ENCODE peak calls at places on chromosomes 1 and 21, in seven cellular contexts. One of them, this sample, is unnamed.

GRCh38 chr21:43966946-43967512 is 45.1 kb upstream of the TRAPPC10 start:
- DNase-seq in tibial artery: no peak
- DNase-seq in brain pericyte: no peak
- DNase-seq in activated T-cell treated with anti-CD3 and anti-CD28 coated beads for 1 hour: no peak
- DNase-seq in activated T-helper 1 cell treated with anti-CD3 and anti-CD28 coated beads, Interleukin-12 subunit alpha, Interleukin-12 subunit beta, Interleukin-2, Interleukin-4 antibody, amounts not matched to agents 30 ng/mL and 10 ng/mL and 1 ng/mL, durations not matched to agents 14 hours and 24 hours and 36 hours: no peak
- DNase-seq in Caki2: no peak
- DNase-seq in AG08395: no peak
- DNase-seq in this sample: no peak

GRCh38 chr1:156796340-156797097 is 20.1 kb downstream of the SH2D2A start:
- DNase-seq in tibial artery: no peak
- DNase-seq in activated T-cell treated with anti-CD3 and anti-CD28 coated beads for 1 hour: no peak
- DNase-seq in brain pericyte: no peak
- DNase-seq in Caki2: no peak
- DNase-seq in activated T-helper 1 cell treated with anti-CD3 and anti-CD28 coated beads, Interleukin-12 subunit alpha, Interleukin-12 subunit beta, Interleukin-2, Interleukin-4 antibody, amounts not matched to agents 30 ng/mL and 10 ng/mL and 1 ng/mL, durations not matched to agents 14 hours and 24 hours and 36 hours: no peak
- DNase-seq in AG08395: no peak
- DNase-seq in this sample: no peak

GRCh38 chr1:32885691-32886011 is 640 bp upstream of the HPCA start:
- DNase-seq in brain pericyte: no peak
- DNase-seq in AG08395: no peak
- DNase-seq in Caki2: no peak
- DNase-seq in activated T-helper 1 cell treated with anti-CD3 and anti-CD28 coated beads, Interleukin-12 subunit alpha, Interleukin-12 subunit beta, Interleukin-2, Interleukin-4 antibody, amounts not matched to agents 30 ng/mL and 10 ng/mL and 1 ng/mL, durations not matched to agents 14 hours and 24 hours and 36 hours: no peak
- DNase-seq in activated T-cell treated with anti-CD3 and anti-CD28 coated beads for 1 hour: no peak
- DNase-seq in tibial artery: no peak
- DNase-seq in this sample: no peak

GRCh38 chr21:45364464-45365185 is 40.3 kb upstream of the COL18A1 start:
- DNase-seq in tibial artery: peak
- DNase-seq in AG08395: no peak
- DNase-seq in activated T-cell treated with anti-CD3 and anti-CD28 coated beads for 1 hour: no peak
- DNase-seq in activated T-helper 1 cell treated with anti-CD3 and anti-CD28 coated beads, Interleukin-12 subunit alpha, Interleukin-12 subunit beta, Interleukin-2, Interleukin-4 antibody, amounts not matched to agents 30 ng/mL and 10 ng/mL and 1 ng/mL, durations not matched to agents 14 hours and 24 hours and 36 hours: no peak
- DNase-seq in brain pericyte: peak
- DNase-seq in Caki2: peak
- DNase-seq in this sample: no peak

GRCh38 chr1:160680399-160680798 is 31.2 kb downstream of the CD48 start:
- DNase-seq in tibial artery: no peak
- DNase-seq in AG08395: no peak
- DNase-seq in activated T-helper 1 cell treated with anti-CD3 and anti-CD28 coated beads, Interleukin-12 subunit alpha, Interleukin-12 subunit beta, Interleukin-2, Interleukin-4 antibody, amounts not matched to agents 30 ng/mL and 10 ng/mL and 1 ng/mL, durations not matched to agents 14 hours and 24 hours and 36 hours: no peak
- DNase-seq in brain pericyte: no peak
- DNase-seq in Caki2: no peak
- DNase-seq in activated T-cell treated with anti-CD3 and anti-CD28 coated beads for 1 hour: no peak
- DNase-seq in this sample: no peak

GRCh38 chr1:7572654-7573152 is 198.4 kb upstream of the VAMP3 start:
- DNase-seq in Caki2: no peak
- DNase-seq in brain pericyte: no peak
- DNase-seq in activated T-cell treated with anti-CD3 and anti-CD28 coated beads for 1 hour: no peak
- DNase-seq in tibial artery: no peak
- DNase-seq in AG08395: no peak
- DNase-seq in activated T-helper 1 cell treated with anti-CD3 and anti-CD28 coated beads, Interleukin-12 subunit alpha, Interleukin-12 subunit beta, Interleukin-2, Interleukin-4 antibody, amounts not matched to agents 30 ng/mL and 10 ng/mL and 1 ng/mL, durations not matched to agents 14 hours and 24 hours and 36 hours: no peak
- DNase-seq in this sample: no peak

GRCh38 chr1:204723131-204723787 is 37.7 kb upstream of the LRRN2 start:
- DNase-seq in AG08395: no peak
- DNase-seq in Caki2: no peak
- DNase-seq in activated T-helper 1 cell treated with anti-CD3 and anti-CD28 coated beads, Interleukin-12 subunit alpha, Interleukin-12 subunit beta, Interleukin-2, Interleukin-4 antibody, amounts not matched to agents 30 ng/mL and 10 ng/mL and 1 ng/mL, durations not matched to agents 14 hours and 24 hours and 36 hours: no peak
- DNase-seq in brain pericyte: no peak
- DNase-seq in tibial artery: no peak
- DNase-seq in activated T-cell treated with anti-CD3 and anti-CD28 coated beads for 1 hour: no peak
- DNase-seq in this sample: no peak

GRCh38 chr1:221284028-221284427 is 404.8 kb downstream of the HLX start:
- DNase-seq in activated T-helper 1 cell treated with anti-CD3 and anti-CD28 coated beads, Interleukin-12 subunit alpha, Interleukin-12 subunit beta, Interleukin-2, Interleukin-4 antibody, amounts not matched to agents 30 ng/mL and 10 ng/mL and 1 ng/mL, durations not matched to agents 14 hours and 24 hours and 36 hours: no peak
- DNase-seq in brain pericyte: no peak
- DNase-seq in activated T-cell treated with anti-CD3 and anti-CD28 coated beads for 1 hour: no peak
- DNase-seq in Caki2: no peak
- DNase-seq in tibial artery: no peak
- DNase-seq in AG08395: peak
- DNase-seq in this sample: no peak

GRCh38 chr1:164667010-164667409 is 108.0 kb downstream of the PBX1 start:
- DNase-seq in tibial artery: no peak
- DNase-seq in brain pericyte: no peak
- DNase-seq in AG08395: no peak
- DNase-seq in Caki2: no peak
- DNase-seq in activated T-cell treated with anti-CD3 and anti-CD28 coated beads for 1 hour: no peak
- DNase-seq in activated T-helper 1 cell treated with anti-CD3 and anti-CD28 coated beads, Interleukin-12 subunit alpha, Interleukin-12 subunit beta, Interleukin-2, Interleukin-4 antibody, amounts not matched to agents 30 ng/mL and 10 ng/mL and 1 ng/mL, durations not matched to agents 14 hours and 24 hours and 36 hours: no peak
- DNase-seq in this sample: no peak

GRCh38 chr1:26213335-26213905 is 20.6 kb upstream of the CEP85 start:
- DNase-seq in Caki2: no peak
- DNase-seq in activated T-helper 1 cell treated with anti-CD3 and anti-CD28 coated beads, Interleukin-12 subunit alpha, Interleukin-12 subunit beta, Interleukin-2, Interleukin-4 antibody, amounts not matched to agents 30 ng/mL and 10 ng/mL and 1 ng/mL, durations not matched to agents 14 hours and 24 hours and 36 hours: no peak
- DNase-seq in brain pericyte: no peak
- DNase-seq in AG08395: no peak
- DNase-seq in tibial artery: no peak
- DNase-seq in activated T-cell treated with anti-CD3 and anti-CD28 coated beads for 1 hour: no peak
- DNase-seq in this sample: no peak

GRCh38 chr21:15850645-15851044 is 120.9 kb downstream of the USP25 start:
- DNase-seq in brain pericyte: no peak
- DNase-seq in activated T-cell treated with anti-CD3 and anti-CD28 coated beads for 1 hour: no peak
- DNase-seq in Caki2: no peak
- DNase-seq in activated T-helper 1 cell treated with anti-CD3 and anti-CD28 coated beads, Interleukin-12 subunit alpha, Interleukin-12 subunit beta, Interleukin-2, Interleukin-4 antibody, amounts not matched to agents 30 ng/mL and 10 ng/mL and 1 ng/mL, durations not matched to agents 14 hours and 24 hours and 36 hours: no peak
- DNase-seq in AG08395: peak
- DNase-seq in tibial artery: no peak
- DNase-seq in this sample: no peak

GRCh38 chr1:9906466-9906865 is 3.6 kb downstream of the CTNNBIP1 start:
- DNase-seq in activated T-helper 1 cell treated with anti-CD3 and anti-CD28 coated beads, Interleukin-12 subunit alpha, Interleukin-12 subunit beta, Interleukin-2, Interleukin-4 antibody, amounts not matched to agents 30 ng/mL and 10 ng/mL and 1 ng/mL, durations not matched to agents 14 hours and 24 hours and 36 hours: no peak
- DNase-seq in brain pericyte: no peak
- DNase-seq in tibial artery: no peak
- DNase-seq in AG08395: no peak
- DNase-seq in activated T-cell treated with anti-CD3 and anti-CD28 coated beads for 1 hour: no peak
- DNase-seq in Caki2: no peak
- DNase-seq in this sample: no peak

GRCh38 chr1:32972814-32973428 is 8.3 kb upstream of the RNF19B start:
- DNase-seq in activated T-cell treated with anti-CD3 and anti-CD28 coated beads for 1 hour: no peak
- DNase-seq in brain pericyte: no peak
- DNase-seq in activated T-helper 1 cell treated with anti-CD3 and anti-CD28 coated beads, Interleukin-12 subunit alpha, Interleukin-12 subunit beta, Interleukin-2, Interleukin-4 antibody, amounts not matched to agents 30 ng/mL and 10 ng/mL and 1 ng/mL, durations not matched to agents 14 hours and 24 hours and 36 hours: no peak
- DNase-seq in Caki2: no peak
- DNase-seq in AG08395: peak
- DNase-seq in tibial artery: peak
- DNase-seq in this sample: peak

GRCh38 chr1:65174585-65174984 is 26.6 kb downstream of the AK4 start:
- DNase-seq in activated T-helper 1 cell treated with anti-CD3 and anti-CD28 coated beads, Interleukin-12 subunit alpha, Interleukin-12 subunit beta, Interleukin-2, Interleukin-4 antibody, amounts not matched to agents 30 ng/mL and 10 ng/mL and 1 ng/mL, durations not matched to agents 14 hours and 24 hours and 36 hours: no peak
- DNase-seq in tibial artery: peak
- DNase-seq in activated T-cell treated with anti-CD3 and anti-CD28 coated beads for 1 hour: no peak
- DNase-seq in Caki2: peak
- DNase-seq in AG08395: peak
- DNase-seq in brain pericyte: peak
- DNase-seq in this sample: no peak

GRCh38 chr1:93758842-93759515 is 77.3 kb upstream of the BCAR3 start:
- DNase-seq in Caki2: no peak
- DNase-seq in tibial artery: no peak
- DNase-seq in activated T-cell treated with anti-CD3 and anti-CD28 coated beads for 1 hour: no peak
- DNase-seq in activated T-helper 1 cell treated with anti-CD3 and anti-CD28 coated beads, Interleukin-12 subunit alpha, Interleukin-12 subunit beta, Interleukin-2, Interleukin-4 antibody, amounts not matched to agents 30 ng/mL and 10 ng/mL and 1 ng/mL, durations not matched to agents 14 hours and 24 hours and 36 hours: peak
- DNase-seq in brain pericyte: no peak
- DNase-seq in AG08395: no peak
- DNase-seq in this sample: no peak

GRCh38 chr1:39398278-39399010 is 93.0 kb upstream of the BMP8A start:
- DNase-seq in activated T-helper 1 cell treated with anti-CD3 and anti-CD28 coated beads, Interleukin-12 subunit alpha, Interleukin-12 subunit beta, Interleukin-2, Interleukin-4 antibody, amounts not matched to agents 30 ng/mL and 10 ng/mL and 1 ng/mL, durations not matched to agents 14 hours and 24 hours and 36 hours: no peak
- DNase-seq in brain pericyte: peak
- DNase-seq in AG08395: peak
- DNase-seq in tibial artery: peak
- DNase-seq in activated T-cell treated with anti-CD3 and anti-CD28 coated beads for 1 hour: no peak
- DNase-seq in Caki2: peak
- DNase-seq in this sample: no peak

GRCh38 chr1:57411262-57411661 is 12.6 kb downstream of the DAB1 start:
- DNase-seq in tibial artery: no peak
- DNase-seq in AG08395: peak
- DNase-seq in Caki2: no peak
- DNase-seq in activated T-cell treated with anti-CD3 and anti-CD28 coated beads for 1 hour: no peak
- DNase-seq in activated T-helper 1 cell treated with anti-CD3 and anti-CD28 coated beads, Interleukin-12 subunit alpha, Interleukin-12 subunit beta, Interleukin-2, Interleukin-4 antibody, amounts not matched to agents 30 ng/mL and 10 ng/mL and 1 ng/mL, durations not matched to agents 14 hours and 24 hours and 36 hours: no peak
- DNase-seq in brain pericyte: no peak
- DNase-seq in this sample: no peak

GRCh38 chr1:98046031-98046641 is 125.3 kb upstream of the DPYD start:
- DNase-seq in brain pericyte: no peak
- DNase-seq in activated T-cell treated with anti-CD3 and anti-CD28 coated beads for 1 hour: no peak
- DNase-seq in activated T-helper 1 cell treated with anti-CD3 and anti-CD28 coated beads, Interleukin-12 subunit alpha, Interleukin-12 subunit beta, Interleukin-2, Interleukin-4 antibody, amounts not matched to agents 30 ng/mL and 10 ng/mL and 1 ng/mL, durations not matched to agents 14 hours and 24 hours and 36 hours: no peak
- DNase-seq in Caki2: no peak
- DNase-seq in tibial artery: no peak
- DNase-seq in AG08395: peak
- DNase-seq in this sample: peak

GRCh38 chr1:23278717-23279116 is 61.4 kb upstream of the HTR1D start:
- DNase-seq in brain pericyte: no peak
- DNase-seq in Caki2: no peak
- DNase-seq in AG08395: no peak
- DNase-seq in activated T-cell treated with anti-CD3 and anti-CD28 coated beads for 1 hour: no peak
- DNase-seq in activated T-helper 1 cell treated with anti-CD3 and anti-CD28 coated beads, Interleukin-12 subunit alpha, Interleukin-12 subunit beta, Interleukin-2, Interleukin-4 antibody, amounts not matched to agents 30 ng/mL and 10 ng/mL and 1 ng/mL, durations not matched to agents 14 hours and 24 hours and 36 hours: no peak
- DNase-seq in tibial artery: no peak
- DNase-seq in this sample: no peak

GRCh38 chr1:39573736-39574624 is 2.6 kb downstream of the PABPC4 start:
- DNase-seq in AG08395: peak
- DNase-seq in activated T-cell treated with anti-CD3 and anti-CD28 coated beads for 1 hour: no peak
- DNase-seq in activated T-helper 1 cell treated with anti-CD3 and anti-CD28 coated beads, Interleukin-12 subunit alpha, Interleukin-12 subunit beta, Interleukin-2, Interleukin-4 antibody, amounts not matched to agents 30 ng/mL and 10 ng/mL and 1 ng/mL, durations not matched to agents 14 hours and 24 hours and 36 hours: no peak
- DNase-seq in Caki2: no peak
- DNase-seq in tibial artery: no peak
- DNase-seq in brain pericyte: no peak
- DNase-seq in this sample: no peak

GRCh38 chr1:156602557-156602993 is 1.3 kb upstream of the GPATCH4 start:
- DNase-seq in brain pericyte: no peak
- DNase-seq in tibial artery: no peak
- DNase-seq in AG08395: no peak
- DNase-seq in activated T-helper 1 cell treated with anti-CD3 and anti-CD28 coated beads, Interleukin-12 subunit alpha, Interleukin-12 subunit beta, Interleukin-2, Interleukin-4 antibody, amounts not matched to agents 30 ng/mL and 10 ng/mL and 1 ng/mL, durations not matched to agents 14 hours and 24 hours and 36 hours: no peak
- DNase-seq in activated T-cell treated with anti-CD3 and anti-CD28 coated beads for 1 hour: no peak
- DNase-seq in Caki2: no peak
- DNase-seq in this sample: no peak

GRCh38 chr1:189431437-189431836 is 1046.2 kb downstream of the BRINP3 start:
- DNase-seq in activated T-helper 1 cell treated with anti-CD3 and anti-CD28 coated beads, Interleukin-12 subunit alpha, Interleukin-12 subunit beta, Interleukin-2, Interleukin-4 antibody, amounts not matched to agents 30 ng/mL and 10 ng/mL and 1 ng/mL, durations not matched to agents 14 hours and 24 hours and 36 hours: no peak
- DNase-seq in activated T-cell treated with anti-CD3 and anti-CD28 coated beads for 1 hour: no peak
- DNase-seq in AG08395: no peak
- DNase-seq in Caki2: no peak
- DNase-seq in tibial artery: no peak
- DNase-seq in brain pericyte: no peak
- DNase-seq in this sample: no peak

GRCh38 chr1:3319874-3320245 is 134.6 kb upstream of the ARHGEF16 start:
- DNase-seq in AG08395: peak
- DNase-seq in activated T-helper 1 cell treated with anti-CD3 and anti-CD28 coated beads, Interleukin-12 subunit alpha, Interleukin-12 subunit beta, Interleukin-2, Interleukin-4 antibody, amounts not matched to agents 30 ng/mL and 10 ng/mL and 1 ng/mL, durations not matched to agents 14 hours and 24 hours and 36 hours: no peak
- DNase-seq in brain pericyte: no peak
- DNase-seq in activated T-cell treated with anti-CD3 and anti-CD28 coated beads for 1 hour: no peak
- DNase-seq in tibial artery: no peak
- DNase-seq in Caki2: peak
- DNase-seq in this sample: peak